ENCODE peak calls at places on chromosomes 1 and 21, in four cellular contexts. U, K, Q and J are unnamed samples.

GRCh38 chr1:244861683-244862082 is 2.7 kb downstream of the HNRNPU start:
- DNase-seq in U (no peak), Q (no peak), K (no peak), J (no peak)

GRCh38 chr1:82153282-82153630 is 352.5 kb downstream of the ADGRL2 start:
- DNase-seq in Q (no peak), K (no peak), U (peak; percentile 37), J (no peak)

GRCh38 chr1:235932090-235932510 is 65.4 kb upstream of the LYST start:
- DNase-seq in U (no peak), K (peak; percentile 6), Q (no peak), J (no peak)

GRCh38 chr1:111836111-111836510 is 80.4 kb downstream of the DDX20 start:
- DNase-seq in Q (no peak), U (no peak), K (no peak), J (no peak)

GRCh38 chr1:112704908-112705627 is 1.9 kb downstream of the RHOC start:
- DNase-seq in U (peak; percentile 99), Q (peak; percentile 88), K (peak; percentile 96), J (peak; percentile 94)

GRCh38 chr1:89566761-89567174 is 42.1 kb downstream of the LRRC8B start:
- DNase-seq in U (no peak), K (no peak), Q (no peak), J (no peak)

GRCh38 chr21:43956667-43957030 is 55.5 kb upstream of the TRAPPC10 start:
- DNase-seq in U (peak; percentile 44), Q (no peak), K (no peak), J (no peak)

GRCh38 chr1:203055166-203055799 is 29.0 kb downstream of the PPFIA4 start:
- DNase-seq in Q (no peak), K (no peak), U (no peak), J (no peak)

GRCh38 chr1:9891207-9891606 is 18.9 kb downstream of the CTNNBIP1 start:
- DNase-seq in U (no peak), Q (no peak), K (no peak), J (no peak)

GRCh38 chr1:187396226-187396625 is 567.5 kb downstream of the PLA2G4A start:
- DNase-seq in U (no peak), K (no peak), Q (no peak), J (no peak)

GRCh38 chr1:75618382-75618781 is 7.5 kb upstream of the SLC44A5 start:
- DNase-seq in U (no peak), K (no peak), Q (no peak), J (no peak)

GRCh38 chr1:178344513-178345077 is 152.2 kb downstream of the CLEC20A start:
- DNase-seq in Q (peak; percentile 50), K (no peak), U (peak; percentile 90), J (no peak)

GRCh38 chr1:178345238-178345637 is 151.5 kb downstream of the CLEC20A start:
- DNase-seq in Q (no peak), K (no peak), U (no peak), J (no peak)

GRCh38 chr1:178339834-178340233 is 156.9 kb downstream of the CLEC20A start:
- DNase-seq in K (no peak), U (no peak), Q (no peak), J (no peak)

GRCh38 chr1:178337091-178337726 is 159.6 kb downstream of the CLEC20A start:
- DNase-seq in U (no peak), Q (no peak), K (no peak), J (no peak)

GRCh38 chr1:178341218-178341956 is 155.4 kb downstream of the CLEC20A start:
- DNase-seq in U (peak; percentile 95), K (peak; percentile 25), Q (peak; percentile 26), J (peak; percentile 48)
- H3K4me3 ChIP-seq in U (peak overlapping the region; percentile 31), K (no peak overlapping the region), Q (peak overlapping the region; percentile 35), J (peak overlapping the region; percentile 28)

DNA sequence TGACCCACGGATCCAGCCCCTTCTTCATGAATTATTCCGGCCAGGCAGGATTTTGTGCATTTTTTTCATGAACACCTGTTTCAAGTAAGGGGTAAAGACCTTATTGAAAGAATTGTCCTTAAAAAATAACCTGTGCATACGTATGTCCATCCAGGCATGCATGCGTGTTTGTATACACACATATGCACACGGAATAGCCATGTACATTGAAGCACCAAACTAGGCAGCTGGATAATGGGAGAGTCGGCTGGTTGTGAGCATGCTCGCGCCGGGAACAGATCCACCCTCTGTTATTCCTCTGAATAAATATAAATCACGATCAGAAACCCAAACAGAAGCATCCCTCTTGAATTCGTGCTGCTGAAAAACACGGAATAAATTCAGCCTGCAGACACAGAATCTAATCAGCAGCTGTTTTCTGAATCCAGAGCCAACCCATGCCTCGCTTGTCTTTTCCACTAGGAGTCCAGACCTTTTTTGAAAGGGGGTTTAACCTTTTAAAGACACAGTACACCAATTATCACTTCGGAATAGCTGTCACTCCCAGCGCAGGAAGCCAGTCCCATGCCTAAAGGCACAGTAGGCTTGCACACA is at the start of gene HIVEP3:
- DNase-seq in K (no peak), U (peak; percentile 48), Q (no peak), J (no peak)
- TF ChIP-seq CTCF in K (no peak), U (peak; percentile 6), Q (peak; percentile 22), J (no peak)

GRCh38 chr1:30745156-30745833 is 12.3 kb downstream of the LAPTM5 start:
- DNase-seq in Q (no peak), K (no peak), U (no peak), J (no peak)
- H3K4me3 ChIP-seq in Q (no peak overlapping the region), K (no peak overlapping the region), U (no peak overlapping the region), J (no peak overlapping the region)

GRCh38 chr1:201947697-201948008 is 1.3 kb upstream of the LMOD1 start:
- DNase-seq in Q (no peak), K (no peak), U (peak; percentile 29), J (no peak)
- TF ChIP-seq CTCF in Q (no peak), K (no peak), U (no peak), J (no peak)

DNA sequence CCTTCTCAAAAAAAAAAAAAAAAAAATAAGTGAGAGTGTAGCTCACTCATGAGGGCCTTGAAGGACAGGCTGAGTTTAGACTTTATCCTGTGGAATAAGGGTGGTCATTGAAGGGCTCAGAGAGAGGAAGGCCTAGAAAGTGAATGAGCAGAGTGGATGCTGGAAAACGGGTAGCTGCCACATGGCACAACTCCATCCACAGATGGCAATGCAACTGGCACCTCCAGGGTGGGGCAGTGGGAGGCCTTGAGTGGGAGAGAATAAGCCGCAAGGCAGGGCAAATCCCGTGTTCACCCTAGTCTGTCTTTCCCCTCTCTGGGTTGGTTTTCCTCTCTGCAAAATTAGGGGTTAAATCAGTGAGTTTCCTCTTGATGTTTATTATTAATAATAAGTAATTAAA is 3.1 kb downstream of the TNNI1 start:
- DNase-seq in K (no peak), U (no peak), Q (no peak), J (no peak)
- H3K4me3 ChIP-seq in K (no peak overlapping the region), U (no peak overlapping the region), Q (no peak overlapping the region), J (no peak overlapping the region)

GRCh38 chr1:209645574-209646452 is 6.4 kb downstream of the LAMB3 start:
- DNase-seq in U (no peak), Q (peak; percentile 36), K (no peak), J (no peak)

GRCh38 chr1:209648931-209649776 is 3.1 kb downstream of the LAMB3 start:
- DNase-seq in K (no peak), Q (peak; percentile 49), U (peak; percentile 95), J (peak; percentile 85)

GRCh38 chr1:209648366-209648765 is 3.9 kb downstream of the LAMB3 start:
- DNase-seq in K (no peak), Q (peak; percentile 15), U (no peak), J (no peak)

GRCh38 chr1:209647212-209647611 is 5.0 kb downstream of the LAMB3 start:
- DNase-seq in U (no peak), Q (peak; percentile 30), K (no peak), J (no peak)

GRCh38 chr1:209646558-209646957 is 5.7 kb downstream of the LAMB3 start:
- DNase-seq in Q (peak; percentile 35), U (peak; percentile 34), K (no peak), J (no peak)
- TF ChIP-seq CTCF in Q (peak; percentile 55), U (peak; percentile 41), K (no peak), J (peak; percentile 30)

GRCh38 chr1:2415801-2416208 is 3.4 kb upstream of the PEX10 start:
- DNase-seq in U (no peak), Q (no peak), K (no peak), J (no peak)

GRCh38 chr1:2413495-2414296 is 1.3 kb upstream of the PEX10 start:
- DNase-seq in U (no peak), K (no peak), Q (no peak), J (no peak)

GRCh38 chr1:2412773-2413494 is 570 bp upstream of the PEX10 start:
- DNase-seq in U (peak; percentile 79), Q (no peak), K (peak; percentile 38), J (no peak)

GRCh38 chr1:2415337-2415736 is 3.0 kb upstream of the PEX10 start:
- DNase-seq in U (no peak), K (no peak), Q (no peak), J (no peak)

DNA sequence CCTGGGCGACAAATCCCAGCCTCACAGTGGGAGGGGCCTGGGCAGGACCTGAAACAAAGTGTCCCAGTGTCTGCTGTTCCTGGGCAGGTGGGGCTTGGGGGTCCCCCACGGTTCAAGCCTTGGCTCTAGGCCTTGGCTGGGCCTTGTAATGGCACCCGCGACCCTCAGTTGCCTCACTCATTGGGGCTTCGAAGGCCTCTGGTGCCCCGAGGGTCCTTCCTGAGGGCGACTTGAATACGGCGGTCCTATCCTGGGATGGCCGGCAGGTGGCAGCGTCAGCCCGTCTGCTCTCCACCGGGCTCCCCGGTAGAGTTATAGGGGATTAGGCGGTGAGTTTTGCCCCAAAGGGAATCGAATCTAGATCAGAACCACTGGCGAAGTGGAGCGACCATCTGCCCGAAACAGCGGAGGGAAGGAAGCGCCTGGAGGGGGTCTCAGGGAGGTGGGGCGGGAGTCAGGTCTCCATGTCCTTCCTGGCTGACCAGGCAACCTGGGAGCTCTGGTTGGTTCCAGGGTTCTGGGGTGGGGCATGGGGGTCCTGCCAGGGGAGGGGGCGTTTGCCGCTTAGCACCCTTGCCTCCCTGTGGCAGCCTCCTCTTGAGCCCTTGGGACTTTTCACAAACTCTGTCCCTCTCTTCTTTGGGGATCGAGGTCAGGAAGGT is 2.1 kb upstream of the PEX10 start:
- DNase-seq in K (peak; percentile 73), U (peak; percentile 89), Q (no peak), J (no peak)
- H3K4me3 ChIP-seq in K (no peak overlapping the region), U (no peak overlapping the region), Q (no peak overlapping the region), J (peak overlapping the region; percentile 2)

GRCh38 chr1:61079898-61080336 is 2.4 kb upstream of the NFIA start:
- DNase-seq in K (peak; percentile 90), U (peak; percentile 93), Q (no peak), J (peak; percentile 65)
- TF ChIP-seq CTCF in K (peak; percentile 25), U (peak; percentile 14), Q (no peak), J (no peak)